ENCODE peak calls at places on chromosomes 13 and 19, in eight cellular contexts. P is CD8-positive, alpha-beta T cell; I is hepatocyte; O is RWPE1; J is esophagus squamous epithelium; S is breast epithelium; L is endodermal cell; Y is stomach. M is an unnamed sample.

GRCh38 chr19:4473011-4473410 is 914 bp downstream of the HDGFL2 start:
- DNase-seq in L (no peak), P (no peak), I (no peak), S (no peak), J (no peak), O (no peak), Y (no peak), M (no peak)

GRCh38 chr13:43245374-43245964 is 222.1 kb downstream of the DNAJC15 start:
- DNase-seq in I (no peak), O (peak), L (no peak), Y (no peak), J (no peak), S (no peak), P (no peak), M (no peak)

GRCh38 chr13:97502192-97502591 is 68.2 kb downstream of the RAP2A start:
- DNase-seq in I (peak), L (no peak), J (no peak), Y (no peak), O (no peak), P (no peak), S (no peak), M (no peak)

GRCh38 chr19:15249912-15250634 is 17.8 kb upstream of the EPHX3 start:
- DNase-seq in L (no peak), S (no peak), O (peak), I (peak), J (no peak), Y (no peak), P (no peak), M (no peak)

GRCh38 chr19:50214699-50215543 is 11.5 kb downstream of the MYH14 start:
- DNase-seq in Y (peak), P (no peak), L (no peak), O (peak), J (no peak), I (peak), S (peak), M (no peak)

GRCh38 chr19:2050349-2050990 is 574 bp downstream of the MKNK2 start:
- DNase-seq in S (no peak), O (no peak), L (no peak), P (no peak), Y (no peak), J (no peak), I (no peak), M (no peak)

GRCh38 chr19:35049456-35049855 is 7.9 kb downstream of the HPN start:
- DNase-seq in P (no peak), S (no peak), L (no peak), Y (no peak), J (no peak), O (no peak), I (no peak), M (no peak)

GRCh38 chr19:38949580-38950367 is 19.0 kb downstream of the MRPS12 start:
- DNase-seq in Y (peak), O (no peak), S (peak), L (peak), I (peak), J (no peak), P (peak), M (peak)

GRCh38 chr19:29687244-29687896 is 22.1 kb downstream of the PLEKHF1 start:
- DNase-seq in L (no peak), O (peak), Y (no peak), J (no peak), S (no peak), I (no peak), P (no peak), M (no peak)

GRCh38 chr19:46945668-46946067 is 74.0 kb upstream of the NPAS1 start:
- DNase-seq in Y (no peak), J (no peak), L (no peak), O (no peak), S (no peak), P (no peak), I (no peak), M (no peak)

GRCh38 chr19:6476155-6476895 is 5.3 kb downstream of the DENND1C start:
- DNase-seq in Y (peak), O (peak), S (no peak), J (no peak), L (peak), I (peak), P (peak), M (peak)

GRCh38 chr13:48110132-48110868 is 15.4 kb upstream of the MED4 start:
- DNase-seq in L (no peak), O (no peak), S (no peak), Y (no peak), P (no peak), J (no peak), I (no peak), M (no peak)

GRCh38 chr13:106432636-106433035 is 102.8 kb downstream of the EFNB2 start:
- DNase-seq in L (no peak), J (no peak), Y (no peak), S (no peak), O (peak), P (no peak), I (no peak), M (no peak)

GRCh38 chr19:2328401-2329161 is at the start of the genes LSM7 and SPPL2B:
- DNase-seq in P (peak), J (peak), Y (peak), O (peak), S (peak), I (peak), L (peak), M (peak)

GRCh38 chr19:9673912-9674668 is 810 bp downstream of the ZNF562 start:
- DNase-seq in S (no peak), P (no peak), I (no peak), J (no peak), O (peak), L (no peak), Y (no peak), M (no peak)

GRCh38 chr19:41441321-41441945 is 1.5 kb upstream of the ERICH4 start:
- DNase-seq in O (no peak), Y (no peak), I (no peak), L (no peak), P (no peak), S (peak), J (no peak), M (no peak)

GRCh38 chr19:10283786-10284540 is 2.8 kb upstream of the ICAM4 start:
- DNase-seq in S (no peak), I (no peak), Y (no peak), J (no peak), O (no peak), L (no peak), P (no peak), M (no peak)

GRCh38 chr13:34208326-34208725 is 390.4 kb downstream of the RFC3 start:
- DNase-seq in I (no peak), S (no peak), Y (no peak), J (no peak), P (no peak), L (no peak), O (no peak), M (no peak)

GRCh38 chr13:39364797-39365468 is 238.1 kb downstream of the LHFPL6 start:
- DNase-seq in O (peak), Y (no peak), L (no peak), J (no peak), P (no peak), I (peak), S (no peak), M (no peak)

GRCh38 chr13:44273991-44274810 is 99.4 kb upstream of the SERP2 start:
- DNase-seq in S (no peak), P (peak), J (no peak), L (no peak), Y (no peak), I (peak), O (peak), M (no peak)

GRCh38 chr13:37403776-37404497 is 194.6 kb downstream of the POSTN start:
- DNase-seq in I (no peak), L (no peak), J (no peak), Y (no peak), S (no peak), O (no peak), P (no peak), M (no peak)

GRCh38 chr13:53159439-53159838 is 130.8 kb downstream of the OLFM4 start:
- DNase-seq in I (no peak), J (no peak), Y (no peak), S (no peak), P (no peak), L (no peak), O (no peak), M (no peak)

GRCh38 chr13:77563110-77563509 is 27.6 kb downstream of the SCEL start:
- DNase-seq in S (no peak), O (no peak), I (peak), P (no peak), Y (no peak), L (no peak), J (no peak), M (no peak)

GRCh38 chr13:77448689-77449088 is 86.8 kb upstream of the SCEL start:
- DNase-seq in J (no peak), L (peak), S (no peak), O (no peak), I (no peak), Y (no peak), P (no peak), M (no peak)

GRCh38 chr13:33172400-33172799 is 113.2 kb downstream of the STARD13 start:
- DNase-seq in S (no peak), J (no peak), L (no peak), P (no peak), O (no peak), I (no peak), Y (no peak), M (no peak)

GRCh38 chr13:100124265-100124664 is 35.4 kb downstream of the PCCA start:
- DNase-seq in O (no peak), J (no peak), Y (no peak), S (no peak), P (no peak), L (no peak), I (no peak), M (no peak)

GRCh38 chr19:15379996-15380647 is 535 bp upstream of the AKAP8 start:
- DNase-seq in L (peak), J (no peak), I (peak), P (no peak), Y (peak), O (peak), S (peak), M (no peak)

GRCh38 chr13:28128926-28129325 is 9.4 kb upstream of the PAN3 start:
- DNase-seq in L (no peak), I (no peak), Y (no peak), J (no peak), P (no peak), S (no peak), O (no peak), M (no peak)
- H3K27ac ChIP-seq in L (no peak), I (no peak), Y (no peak), J (no peak), P (no peak), S (no peak), O (no peak), M (no peak)

GRCh38 chr13:23321534-23322241 is 111.8 kb downstream of the SACS start:
- DNase-seq in I (peak), S (no peak), Y (no peak), L (no peak), P (peak), O (peak), J (no peak), M (no peak)

GRCh38 chr13:23319915-23320224 is 113.6 kb downstream of the SACS start:
- DNase-seq in Y (no peak), I (no peak), J (no peak), L (no peak), P (no peak), O (no peak), S (no peak), M (no peak)

GRCh38 chr13:23322353-23323336 is 110.9 kb downstream of the SACS start:
- DNase-seq in J (no peak), O (no peak), P (no peak), S (no peak), Y (no peak), I (no peak), L (no peak), M (no peak)

GRCh38 chr13:23323946-23324709 is 109.4 kb downstream of the SACS start:
- DNase-seq in L (peak), J (no peak), Y (no peak), P (no peak), S (no peak), O (no peak), I (no peak), M (no peak)

GRCh38 chr13:23320926-23321533 is 112.5 kb downstream of the SACS start:
- DNase-seq in J (no peak), L (no peak), I (no peak), P (no peak), Y (no peak), O (no peak), S (no peak), M (no peak)
- H3K27ac ChIP-seq in J (peak), L (no peak), I (peak), P (peak), Y (peak), O (peak), S (no peak), M (no peak)

DNA sequence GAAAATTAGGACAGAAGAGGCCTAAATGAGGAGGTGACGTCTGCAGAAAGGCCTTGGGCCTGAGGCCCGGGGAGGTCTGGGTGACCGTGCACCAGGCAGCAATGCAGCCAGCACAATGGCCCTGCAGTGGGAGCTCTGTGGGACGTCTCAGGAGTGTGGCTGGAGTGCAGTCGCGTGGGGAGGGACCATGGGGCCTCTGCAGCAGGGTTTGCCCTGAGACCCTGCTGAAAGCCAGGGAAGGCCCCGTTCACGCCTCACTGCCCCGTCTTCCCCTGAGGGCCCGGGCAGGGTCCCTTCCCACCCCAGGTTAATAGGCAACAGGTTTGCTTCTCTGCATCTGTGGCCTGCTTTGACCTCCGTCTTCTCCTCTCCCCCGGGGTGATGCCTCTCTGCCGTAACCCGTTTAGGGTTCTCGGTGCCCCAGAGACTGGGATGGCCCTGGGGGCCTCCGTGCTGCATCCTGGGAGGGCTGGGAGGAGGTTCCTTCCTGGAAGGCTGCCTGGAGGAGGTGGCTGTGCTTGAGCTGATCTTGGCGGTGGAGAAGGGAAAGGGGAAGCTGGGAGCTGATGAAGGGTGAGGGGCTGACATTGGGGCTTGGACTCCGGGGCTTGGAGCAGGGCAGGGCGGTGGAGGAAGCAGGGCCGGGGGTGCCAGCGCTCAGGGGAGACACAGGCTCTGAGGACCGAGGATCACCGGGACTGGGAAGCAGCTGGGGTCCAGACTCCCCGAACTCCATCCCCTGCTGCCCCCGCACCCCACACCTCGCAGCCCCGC is 9.7 kb downstream of the PALM start:
- DNase-seq in L (no peak), Y (no peak), P (no peak), S (no peak), O (no peak), I (no peak), J (no peak), M (no peak)
- H3K27ac ChIP-seq in L (peak), Y (peak), P (no peak), S (peak), O (no peak), I (no peak), J (peak), M (no peak)

GRCh38 chr19:48551437-48552302 is at the start of gene SULT2B1:
- DNase-seq in S (peak), P (no peak), L (no peak), O (peak), J (no peak), Y (peak), I (no peak), M (no peak)
- H3K27ac ChIP-seq in S (peak), P (no peak), L (no peak), O (no peak), J (peak), Y (no peak), I (no peak), M (no peak)

DNA sequence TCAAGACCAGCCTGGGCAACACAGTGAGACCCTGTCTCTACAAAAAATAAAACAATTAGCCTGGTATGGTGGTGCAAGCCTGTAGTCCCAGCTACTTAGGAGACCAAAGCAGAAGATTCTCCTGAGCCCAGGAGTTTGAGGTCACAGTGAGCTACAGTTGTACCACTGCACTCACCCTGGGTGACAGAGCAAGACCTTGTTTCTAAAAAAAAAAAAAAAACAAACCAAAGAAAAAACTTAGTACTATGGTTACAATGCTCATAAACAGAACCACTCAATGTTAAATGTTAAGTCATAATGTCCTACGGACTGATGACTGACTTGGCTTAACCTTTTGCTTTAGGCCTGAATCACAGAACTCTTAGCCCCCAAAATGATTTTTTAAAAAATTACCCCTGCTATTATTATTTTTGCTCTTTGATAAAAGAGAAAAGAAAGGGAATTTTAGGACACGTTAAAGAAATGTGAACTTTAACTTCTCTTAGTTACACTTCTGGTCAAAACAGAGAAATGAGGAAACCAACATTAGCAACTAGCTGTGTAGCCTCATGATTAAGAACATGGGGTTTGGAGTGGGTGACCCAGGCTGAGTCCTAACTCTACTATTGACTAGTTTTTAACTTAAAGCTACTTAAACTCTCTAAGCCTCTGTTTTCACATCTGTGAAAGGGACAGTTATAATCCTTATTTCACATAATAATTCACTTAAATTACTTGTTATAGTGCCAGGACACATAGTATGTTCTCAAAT is 13.7 kb upstream of the ELF1 start:
- DNase-seq in Y (no peak), O (no peak), I (no peak), J (no peak), S (no peak), L (no peak), P (no peak), M (no peak)
- H3K27ac ChIP-seq in Y (no peak), O (no peak), I (no peak), J (no peak), S (no peak), L (no peak), P (no peak), M (no peak)

GRCh38 chr13:59099182-59099950 is 1064.4 kb downstream of the DIAPH3 start:
- DNase-seq in O (no peak), L (no peak), Y (no peak), S (no peak), I (no peak), J (no peak), P (no peak), M (no peak)

GRCh38 chr13:59088716-59089115 is 1075.0 kb downstream of the DIAPH3 start:
- DNase-seq in S (no peak), P (no peak), Y (no peak), O (no peak), L (no peak), J (no peak), I (no peak), M (no peak)

DNA sequence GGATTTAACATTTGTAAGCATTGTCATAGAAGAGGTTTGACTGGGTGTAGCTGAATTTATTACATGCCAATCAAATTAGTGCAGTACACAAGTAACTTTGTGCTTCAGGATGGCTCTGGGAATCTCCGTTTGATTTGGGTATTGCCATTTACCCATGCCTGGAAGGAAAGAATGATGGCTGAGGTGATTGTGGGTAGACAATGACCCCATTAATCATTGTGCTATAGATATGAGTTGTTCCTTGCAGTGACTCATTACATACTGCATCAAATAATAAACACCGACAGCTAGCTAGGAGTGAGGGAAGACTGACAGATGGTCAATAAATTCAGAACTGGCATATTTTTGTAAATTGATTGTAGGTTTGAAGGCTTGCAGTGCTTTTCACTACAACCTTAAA is 1069.6 kb downstream of the DIAPH3 start:
- DNase-seq in S (no peak), P (no peak), O (peak), I (no peak), J (no peak), L (no peak), Y (no peak), M (no peak)
- H3K27ac ChIP-seq in S (no peak), P (no peak), O (no peak), I (no peak), J (no peak), L (no peak), Y (no peak), M (no peak)

DNA sequence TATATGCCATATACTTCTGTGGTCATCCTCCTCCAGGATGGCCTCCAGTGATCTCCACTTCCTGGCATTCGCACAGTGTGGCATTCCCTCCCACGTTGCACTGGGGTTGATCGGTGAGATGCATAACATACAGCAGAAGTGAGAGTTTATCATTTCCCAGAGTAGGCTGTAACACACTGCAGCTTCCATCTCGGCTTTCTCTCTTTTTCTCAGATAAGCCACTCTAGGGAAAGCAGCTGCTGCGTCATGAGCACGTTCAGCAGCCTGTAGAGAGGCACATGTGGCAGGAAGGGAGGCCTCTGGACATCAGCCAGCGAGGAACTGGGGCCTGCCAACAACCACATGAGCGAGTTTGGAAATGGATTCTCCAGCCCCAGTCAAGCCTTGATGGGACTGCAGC is 807.1 kb downstream of the DIAPH3 start:
- DNase-seq in S (no peak), O (no peak), L (no peak), J (no peak), Y (no peak), P (no peak), I (peak), M (no peak)
- H3K27ac ChIP-seq in S (no peak), O (no peak), L (no peak), J (peak), Y (peak), P (no peak), I (peak), M (no peak)

GRCh38 chr13:49356224-49356623 is 87.6 kb downstream of the CAB39L start:
- DNase-seq in J (no peak), P (no peak), S (no peak), I (no peak), Y (no peak), O (no peak), L (no peak), M (no peak)
- H3K27ac ChIP-seq in J (peak), P (no peak), S (peak), I (no peak), Y (peak), O (no peak), L (no peak), M (no peak)